ENCODE peak calls at places on chromosomes 16 and 17, in nine cellular contexts. Y, E, X, C, F, Q, Z, S and O are unnamed samples.

GRCh38 chr17:75809631-75810111 is 25.1 kb downstream of the UNK start:
- DNase-seq in C (no peak), E (no peak), Y (no peak), Q (no peak), X (peak), F (no peak), S (no peak), Z (no peak), O (no peak)

GRCh38 chr16:4407543-4408322 is 8.7 kb downstream of the CORO7 start:
- DNase-seq in C (peak), Z (peak), X (no peak), E (no peak), Y (no peak), Q (no peak), F (no peak), S (no peak), O (no peak)

GRCh38 chr16:84065536-84066132 is 23.0 kb upstream of the SLC38A8 start:
- DNase-seq in Y (no peak), X (no peak), Q (peak), S (peak), F (no peak), C (peak), E (peak), Z (peak), O (peak)

GRCh38 chr17:32960815-32961214 is 30.8 kb upstream of the SPACA3 start:
- DNase-seq in S (no peak), Y (no peak), X (no peak), F (no peak), Z (peak), C (peak), E (no peak), Q (no peak), O (no peak)

GRCh38 chr16:609984-610383 is 20.1 kb downstream of the RAB40C start:
- DNase-seq in C (no peak), F (no peak), Q (no peak), X (no peak), Y (no peak), Z (no peak), S (no peak), E (no peak), O (no peak)

GRCh38 chr17:8314797-8315739 is 5.0 kb downstream of the ARHGEF15 start:
- DNase-seq in S (no peak), F (no peak), E (no peak), Y (no peak), C (no peak), Z (no peak), X (peak), Q (peak), O (peak)

GRCh38 chr16:4241601-4242270 is at the start of gene SRL:
- DNase-seq in F (no peak), C (no peak), E (no peak), Z (no peak), Y (no peak), X (no peak), S (no peak), Q (no peak), O (no peak)

GRCh38 chr16:56405977-56406376 is 19.4 kb downstream of the AMFR start:
- DNase-seq in X (no peak), E (no peak), S (no peak), Y (no peak), Q (no peak), C (no peak), F (no peak), Z (no peak), O (no peak)

GRCh38 chr16:29824589-29825144 is 4.4 kb downstream of the MVP start:
- DNase-seq in S (no peak), Z (peak), E (no peak), X (no peak), Y (no peak), C (peak), Q (no peak), F (no peak), O (no peak)

GRCh38 chr16:49468611-49469322 is 95.2 kb downstream of the C16orf78 start:
- DNase-seq in F (no peak), S (no peak), Z (no peak), C (no peak), Y (no peak), E (no peak), X (no peak), Q (peak), O (no peak)

GRCh38 chr16:84308120-84308519 is 13.4 kb downstream of the WFDC1 start:
- DNase-seq in Y (no peak), S (peak), C (peak), Z (peak), F (no peak), X (peak), E (peak), Q (peak), O (peak)

GRCh38 chr16:52265446-52265861 is 281.5 kb downstream of the TOX3 start:
- DNase-seq in E (no peak), C (no peak), Y (no peak), X (no peak), Q (no peak), F (no peak), S (no peak), Z (no peak), O (no peak)

GRCh38 chr17:53344778-53345177 is 477.9 kb upstream of the KIF2B start:
- DNase-seq in Q (no peak), X (no peak), E (no peak), C (no peak), Y (no peak), F (no peak), S (no peak), Z (no peak), O (no peak)

GRCh38 chr17:32807577-32807976 is 69.3 kb downstream of the MYO1D start:
- DNase-seq in F (no peak), C (no peak), E (no peak), Q (no peak), Z (no peak), S (no peak), X (no peak), Y (no peak), O (no peak)

GRCh38 chr16:84479716-84480450 is 24.6 kb downstream of the MEAK7 start:
- DNase-seq in C (no peak), X (no peak), Q (peak), F (no peak), Y (no peak), E (no peak), Z (no peak), S (no peak), O (no peak)

GRCh38 chr17:17205368-17206148 is 575 bp downstream of the PLD6 start:
- DNase-seq in Z (no peak), E (no peak), F (peak), C (peak), Y (no peak), S (no peak), Q (peak), X (peak), O (no peak)

GRCh38 chr17:17206149-17206912 is at the start of gene PLD6:
- DNase-seq in C (peak), S (no peak), E (no peak), F (no peak), X (peak), Y (no peak), Z (peak), Q (peak), O (no peak)

GRCh38 chr17:17203173-17203730 is 2.9 kb downstream of the PLD6 start:
- DNase-seq in Y (no peak), Z (no peak), X (peak), F (no peak), Q (no peak), S (no peak), C (no peak), E (no peak), O (no peak)

GRCh38 chr17:17204041-17204591 is 2.0 kb downstream of the PLD6 start:
- DNase-seq in E (no peak), X (peak), Q (peak), F (no peak), C (no peak), Y (no peak), Z (no peak), S (no peak), O (no peak)

GRCh38 chr17:17204635-17205231 is 1.4 kb downstream of the PLD6 start:
- DNase-seq in F (no peak), S (no peak), Z (no peak), C (no peak), X (peak), Q (no peak), Y (no peak), E (no peak), O (no peak)
- TF ChIP-seq CTCF in F (no peak), S (no peak), Z (no peak), C (no peak), X (no peak), Q (no peak), Y (no peak), E (no peak), O (no peak)

DNA sequence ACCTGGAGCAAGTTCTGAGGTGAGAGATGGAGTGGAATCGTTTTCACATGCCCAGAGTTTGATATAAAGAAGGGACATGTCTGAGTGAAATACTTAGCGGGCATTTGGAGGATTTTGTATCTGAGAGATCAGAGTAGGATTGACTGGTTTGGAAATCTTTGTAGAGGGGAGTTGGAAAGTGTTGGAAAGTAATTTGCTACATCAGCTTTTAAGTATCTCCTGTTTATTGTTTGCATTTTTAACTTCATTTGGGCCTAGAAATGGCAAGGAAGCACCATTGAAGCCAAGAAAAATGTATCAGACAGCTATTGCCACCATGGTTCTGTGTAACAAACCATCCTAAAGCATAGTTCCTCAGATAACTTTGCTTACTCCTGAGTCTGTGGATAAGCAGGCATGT is 1015.1 kb upstream of the EEF2KMT start:
- DNase-seq in C (no peak), F (no peak), Z (no peak), X (no peak), Y (no peak), E (no peak), S (no peak), Q (no peak), O (no peak)
- TF ChIP-seq CTCF in C (no peak), F (no peak), Z (no peak), X (no peak), Y (no peak), E (no peak), S (no peak), Q (no peak), O (no peak)

GRCh38 chr17:49407981-49408501 is 6.6 kb downstream of the PHB1 start:
- DNase-seq in Q (peak), S (peak), F (peak), Z (peak), Y (no peak), C (peak), X (peak), E (peak), O (peak)
- TF ChIP-seq CTCF in Q (peak), S (peak), F (peak), Z (peak), Y (peak), C (peak), X (peak), E (peak), O (peak)

GRCh38 chr17:80464486-80464885 is 11.9 kb downstream of the NPTX1 start:
- DNase-seq in C (no peak), Z (no peak), S (no peak), Y (no peak), E (no peak), X (no peak), Q (no peak), F (no peak), O (no peak)

GRCh38 chr17:80458016-80458415 is 18.4 kb downstream of the NPTX1 start:
- DNase-seq in Z (no peak), X (no peak), Y (no peak), Q (no peak), C (no peak), F (no peak), E (no peak), S (no peak), O (no peak)

GRCh38 chr17:80460286-80460881 is 16.0 kb downstream of the NPTX1 start:
- DNase-seq in E (no peak), S (no peak), F (no peak), Z (no peak), Q (no peak), C (no peak), Y (no peak), X (no peak), O (no peak)

GRCh38 chr17:80463784-80464400 is 12.5 kb downstream of the NPTX1 start:
- DNase-seq in Y (no peak), S (no peak), C (no peak), Q (no peak), E (no peak), F (no peak), Z (no peak), X (no peak), O (no peak)

GRCh38 chr17:80461527-80462166 is 14.8 kb downstream of the NPTX1 start:
- DNase-seq in Q (no peak), Y (no peak), S (no peak), E (no peak), C (no peak), X (no peak), F (no peak), Z (no peak), O (no peak)
- TF ChIP-seq CTCF in Q (no peak), Y (no peak), S (no peak), E (no peak), C (no peak), X (no peak), F (no peak), Z (no peak), O (no peak)

DNA sequence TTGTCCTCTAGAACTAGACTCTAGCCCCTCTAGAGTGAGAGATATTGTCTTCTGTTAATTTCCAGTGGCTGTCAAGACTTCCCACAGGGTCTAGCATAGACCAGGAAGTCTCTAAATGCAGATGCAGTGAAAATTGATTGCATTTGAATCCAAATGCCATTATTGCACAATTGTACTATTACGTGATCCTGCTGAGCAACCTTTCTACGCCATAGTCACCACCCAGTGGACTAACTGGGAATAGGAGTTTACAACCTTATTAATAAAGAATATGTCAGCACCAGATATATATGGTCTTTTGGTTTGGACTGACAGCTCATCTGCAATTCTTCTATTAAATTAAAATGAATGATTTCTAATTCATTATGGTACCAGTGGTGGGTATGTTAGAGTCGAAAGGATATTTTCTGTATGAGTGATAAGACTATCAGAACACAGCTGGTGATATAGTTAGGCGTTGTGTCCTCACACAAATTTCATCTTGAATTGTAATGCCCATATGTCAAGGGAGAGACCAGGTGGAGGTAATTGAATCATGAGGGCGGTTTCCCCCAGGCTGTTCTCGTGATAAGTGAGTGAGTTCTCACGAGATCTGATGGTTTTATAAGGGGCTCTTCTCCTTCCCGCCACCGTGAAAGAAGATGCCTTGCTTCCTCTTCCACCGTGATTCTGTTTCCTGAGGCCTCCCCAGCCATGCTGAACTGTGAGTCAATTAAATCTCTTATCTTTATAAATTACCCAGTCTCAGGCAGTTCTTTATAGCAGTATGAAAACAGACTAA is 138.9 kb upstream of the CA10 start:
- DNase-seq in Y (no peak), Q (no peak), S (no peak), E (no peak), F (no peak), Z (no peak), C (peak), X (no peak), O (no peak)
- TF ChIP-seq CTCF in Y (no peak), Q (peak), S (peak), E (peak), F (no peak), Z (no peak), C (peak), X (no peak), O (no peak)

DNA sequence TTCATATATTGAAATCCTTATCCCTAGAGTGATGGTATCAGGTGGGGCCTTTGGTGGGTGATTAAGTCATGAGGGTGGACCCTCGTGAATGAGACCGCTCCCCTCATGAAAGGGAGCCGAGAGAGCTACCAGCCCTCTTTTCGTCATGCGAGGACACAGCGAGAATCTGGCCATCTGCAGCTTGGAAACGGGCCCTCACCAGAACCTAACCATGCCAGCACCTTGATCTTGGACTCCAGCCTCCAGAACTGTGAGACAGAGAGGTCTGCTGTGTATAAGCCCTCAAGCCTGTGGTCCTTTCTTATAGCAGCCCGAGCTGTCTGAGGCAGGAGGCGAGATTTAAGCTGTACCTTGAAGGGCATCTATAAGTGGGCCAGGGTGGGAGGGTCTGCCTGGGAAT is 23.7 kb upstream of the ACSF3 start:
- DNase-seq in C (no peak), X (no peak), F (no peak), Z (no peak), Q (no peak), S (no peak), E (no peak), Y (no peak), O (no peak)
- TF ChIP-seq CTCF in C (no peak), X (no peak), F (no peak), Z (no peak), Q (no peak), S (no peak), E (no peak), Y (no peak), O (no peak)

GRCh38 chr17:2174471-2175293 is 119.8 kb downstream of the HIC1 start:
- DNase-seq in X (peak), Y (peak), S (no peak), F (no peak), C (no peak), E (no peak), Z (peak), Q (no peak), O (peak)
- TF ChIP-seq CTCF in X (no peak), Y (peak), S (no peak), F (no peak), C (no peak), E (no peak), Z (peak), Q (no peak), O (no peak)

GRCh38 chr16:13186813-13187212 is 285.4 kb downstream of the SHISA9 start:
- DNase-seq in F (no peak), C (no peak), Y (no peak), S (no peak), E (no peak), Z (no peak), Q (no peak), X (no peak), O (no peak)
- TF ChIP-seq CTCF in F (no peak), C (no peak), Y (no peak), S (no peak), E (no peak), Z (no peak), Q (no peak), X (no peak), O (no peak)